ENCODE peak calls at places on chromosomes 5 and 9, in nine cellular contexts. R, X, G, Y, Q, Z, B, P and V are unnamed samples.

GRCh38 chr5:139689631-139690384 is 41.7 kb downstream of the CXXC5 start:
- DNase-seq in R (no peak), X (no peak), G (peak), Y (no peak), Q (no peak), Z (no peak), B (no peak), P (no peak), V (peak)

GRCh38 chr5:102341918-102342317 is 45.8 kb upstream of the SLCO4C1 start:
- DNase-seq in R (no peak), X (no peak), G (no peak), Y (no peak), Q (no peak), Z (no peak), B (no peak), P (no peak), V (peak)

GRCh38 chr5:26492835-26493459 is 545.4 kb downstream of the CDH9 start:
- DNase-seq in R (no peak), X (no peak), G (no peak), Y (no peak), Q (no peak), Z (no peak), B (no peak), P (no peak), V (no peak)

GRCh38 chr5:175873090-175873454 is 1.7 kb downstream of the CPLX2 start:
- DNase-seq in R (no peak), X (no peak), G (peak), Y (no peak), Q (peak), Z (no peak), B (no peak), P (no peak), V (no peak)

GRCh38 chr5:95080456-95080855 is 204.4 kb downstream of the MCTP1 start:
- DNase-seq in R (no peak), X (no peak), G (peak), Y (no peak), Q (no peak), Z (no peak), B (no peak), P (peak), V (peak)

GRCh38 chr5:59039296-59040006 is 456.6 kb downstream of the RAB3C start:
- DNase-seq in R (peak), X (peak), G (peak), Y (peak), Q (peak), Z (peak), B (peak), P (no peak), V (peak)

GRCh38 chr9:69120380-69121154 is 53.5 kb upstream of the TJP2 start:
- DNase-seq in R (no peak), X (no peak), G (peak), Y (peak), Q (no peak), Z (peak), B (no peak), P (no peak), V (no peak)

GRCh38 chr9:107059215-107059614 is 196.2 kb downstream of the ZNF462 start:
- DNase-seq in R (no peak), X (no peak), G (no peak), Y (no peak), Q (no peak), Z (no peak), B (no peak), P (no peak), V (no peak)

GRCh38 chr9:105284463-105284862 is 40.0 kb downstream of the SLC44A1 start:
- DNase-seq in R (no peak), X (no peak), G (no peak), Y (no peak), Q (no peak), Z (no peak), B (no peak), P (no peak), V (no peak)

GRCh38 chr9:4844439-4844838 is 51.7 kb downstream of the RCL1 start:
- DNase-seq in R (no peak), X (no peak), G (no peak), Y (no peak), Q (no peak), Z (no peak), B (no peak), P (no peak), V (no peak)

GRCh38 chr9:95422650-95423049 is 94.1 kb downstream of the PTCH1 start:
- DNase-seq in R (no peak), X (no peak), G (no peak), Y (no peak), Q (no peak), Z (no peak), B (no peak), P (no peak), V (no peak)

GRCh38 chr5:32232441-32233219 is 58.5 kb upstream of the GOLPH3 start:
- DNase-seq in R (peak), X (peak), G (peak), Y (peak), Q (peak), Z (peak), B (peak), P (no peak), V (peak)

GRCh38 chr9:112921549-112921948 is 30.9 kb upstream of the SLC46A2 start:
- DNase-seq in R (peak), X (no peak), G (peak), Y (no peak), Q (no peak), Z (no peak), B (peak), P (no peak), V (peak)

GRCh38 chr5:78659714-78660113 is 11.1 kb upstream of the LHFPL2 start:
- DNase-seq in R (peak), X (no peak), G (peak), Y (no peak), Q (no peak), Z (no peak), B (no peak), P (no peak), V (peak)

GRCh38 chr5:62650197-62650596 is 71.6 kb downstream of the LRRC70 start:
- DNase-seq in R (peak), X (no peak), G (no peak), Y (no peak), Q (no peak), Z (no peak), B (no peak), P (no peak), V (no peak)

GRCh38 chr5:167726641-167727040 is 564.8 kb upstream of the WWC1 start:
- DNase-seq in R (peak), X (no peak), G (no peak), Y (no peak), Q (no peak), Z (no peak), B (no peak), P (no peak), V (no peak)

GRCh38 chr5:76469656-76470290 is 66.7 kb downstream of the IQGAP2 start:
- DNase-seq in R (peak), X (no peak), G (no peak), Y (no peak), Q (no peak), Z (no peak), B (no peak), P (no peak), V (no peak)

GRCh38 chr9:74772126-74772525 is 115.6 kb downstream of the TRPM6 start:
- DNase-seq in R (no peak), X (no peak), G (no peak), Y (no peak), Q (no peak), Z (no peak), B (no peak), P (no peak), V (no peak)

GRCh38 chr5:157603333-157604190 is 28.0 kb upstream of the ADAM19 start:
- DNase-seq in R (peak), X (no peak), G (peak), Y (no peak), Q (no peak), Z (no peak), B (peak), P (peak), V (peak)

GRCh38 chr9:94511134-94511942 is 43.5 kb upstream of the PCAT7 start:
- DNase-seq in R (no peak), X (no peak), G (peak), Y (no peak), Q (no peak), Z (no peak), B (no peak), P (no peak), V (peak)

GRCh38 chr5:59542841-59543825 is 350.4 kb downstream of the PDE4D start:
- DNase-seq in R (peak), X (peak), G (peak), Y (no peak), Q (no peak), Z (no peak), B (no peak), P (peak), V (peak)

GRCh38 chr5:130605200-130605599 is 559.9 kb downstream of the HINT1 start:
- DNase-seq in R (no peak), X (no peak), G (no peak), Y (no peak), Q (no peak), Z (no peak), B (no peak), P (peak), V (no peak)

GRCh38 chr5:31380049-31380448 is 151.8 kb downstream of the DROSHA start:
- DNase-seq in R (no peak), X (no peak), G (no peak), Y (no peak), Q (no peak), Z (no peak), B (no peak), P (no peak), V (no peak)

GRCh38 chr5:41270423-41271251 is 57.3 kb upstream of the C6 start:
- DNase-seq in R (peak), X (no peak), G (peak), Y (no peak), Q (peak), Z (no peak), B (peak), P (peak), V (peak)

GRCh38 chr5:112069329-112069728 is 312.3 kb upstream of the NREP start:
- DNase-seq in R (no peak), X (no peak), G (no peak), Y (no peak), Q (no peak), Z (no peak), B (no peak), P (no peak), V (no peak)

GRCh38 chr5:133861161-133861737 is 107.2 kb downstream of the C5orf15 start:
- DNase-seq in R (no peak), X (no peak), G (no peak), Y (no peak), Q (no peak), Z (no peak), B (no peak), P (no peak), V (no peak)

GRCh38 chr5:180353226-180353962 is at the start of gene GFPT2:
- DNase-seq in R (peak), X (peak), G (peak), Y (peak), Q (peak), Z (peak), B (no peak), P (no peak), V (peak)

GRCh38 chr9:23772384-23772783 is 53.7 kb downstream of the ELAVL2 start:
- DNase-seq in R (no peak), X (no peak), G (no peak), Y (no peak), Q (no peak), Z (no peak), B (no peak), P (no peak), V (no peak)

GRCh38 chr9:135909371-135909770 is 2.0 kb upstream of the CAMSAP1 start:
- DNase-seq in R (no peak), X (no peak), G (no peak), Y (no peak), Q (no peak), Z (no peak), B (no peak), P (no peak), V (no peak)

GRCh38 chr9:134365791-134366222 is 39.6 kb downstream of the RXRA start:
- DNase-seq in R (no peak), X (peak), G (peak), Y (peak), Q (no peak), Z (no peak), B (no peak), P (no peak), V (peak)

GRCh38 chr5:139126711-139127111 is 71.5 kb downstream of the SIL1 start:
- DNase-seq in R (no peak), X (no peak), G (no peak), Y (no peak), Q (no peak), Z (no peak), B (no peak), P (no peak), V (no peak)

GRCh38 chr5:61412344-61412743 is 80.3 kb downstream of the ZSWIM6 start:
- DNase-seq in R (no peak), X (no peak), G (no peak), Y (no peak), Q (no peak), Z (no peak), B (no peak), P (no peak), V (no peak)

GRCh38 chr5:56279291-56279690 is 46.2 kb upstream of the ANKRD55 start:
- DNase-seq in R (no peak), X (no peak), G (no peak), Y (no peak), Q (no peak), Z (no peak), B (no peak), P (no peak), V (no peak)

GRCh38 chr5:159916841-159917761 is 819 bp downstream of the ADRA1B start:
- DNase-seq in R (no peak), X (no peak), G (no peak), Y (no peak), Q (no peak), Z (peak), B (no peak), P (no peak), V (no peak)

GRCh38 chr9:78212868-78213267 is 23.0 kb upstream of the CEP78 start:
- DNase-seq in R (no peak), X (no peak), G (no peak), Y (no peak), Q (no peak), Z (no peak), B (no peak), P (no peak), V (no peak)

GRCh38 chr9:78215706-78216105 is 20.2 kb upstream of the CEP78 start:
- DNase-seq in R (peak), X (no peak), G (peak), Y (no peak), Q (no peak), Z (no peak), B (no peak), P (no peak), V (peak)

GRCh38 chr9:78214492-78214891 is 21.4 kb upstream of the CEP78 start:
- DNase-seq in R (no peak), X (no peak), G (no peak), Y (no peak), Q (no peak), Z (no peak), B (no peak), P (no peak), V (no peak)

GRCh38 chr9:78210841-78211301 is 25.0 kb upstream of the CEP78 start:
- DNase-seq in R (no peak), X (no peak), G (no peak), Y (no peak), Q (no peak), Z (no peak), B (no peak), P (no peak), V (no peak)

DNA sequence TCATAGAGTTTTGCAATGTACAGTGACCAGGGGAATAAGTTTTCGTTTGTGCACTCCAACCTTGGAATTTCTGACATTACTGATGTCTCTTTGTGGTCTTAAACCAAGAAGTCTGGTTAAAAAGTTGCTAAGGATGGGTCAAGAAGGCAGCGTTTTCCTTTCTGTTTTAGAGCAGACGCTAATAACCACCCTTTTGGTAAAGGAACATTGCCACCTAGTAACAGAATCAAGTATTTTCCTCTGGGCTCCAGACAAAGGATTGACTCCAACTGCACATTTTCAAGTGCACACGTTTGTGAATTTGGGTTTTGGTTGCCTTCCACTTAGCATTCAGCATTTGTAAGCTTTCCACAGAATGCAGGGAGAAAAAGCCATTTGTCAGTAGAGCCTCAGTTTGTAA is 22.2 kb upstream of the CEP78 start:
- DNase-seq in R (peak), X (no peak), G (peak), Y (no peak), Q (no peak), Z (no peak), B (no peak), P (no peak), V (peak)
- TF ChIP-seq CTCF in R (peak), X (no peak), G (peak), Y (no peak), Q (peak), Z (peak), B (peak), P (peak), V (peak)

GRCh38 chr5:147796556-147797308 is 14.2 kb upstream of the JAKMIP2 start:
- DNase-seq in R (no peak), X (no peak), G (no peak), Y (no peak), Q (no peak), Z (no peak), B (no peak), P (no peak), V (no peak)

GRCh38 chr5:147803941-147804717 is 21.6 kb upstream of the JAKMIP2 start:
- DNase-seq in R (no peak), X (no peak), G (no peak), Y (no peak), Q (no peak), Z (no peak), B (no peak), P (no peak), V (no peak)

GRCh38 chr5:147805030-147805454 is 22.5 kb upstream of the JAKMIP2 start:
- DNase-seq in R (no peak), X (no peak), G (no peak), Y (no peak), Q (no peak), Z (no peak), B (no peak), P (no peak), V (no peak)

GRCh38 chr5:147801461-147801860 is 18.9 kb upstream of the JAKMIP2 start:
- DNase-seq in R (no peak), X (no peak), G (no peak), Y (no peak), Q (no peak), Z (no peak), B (no peak), P (no peak), V (no peak)
- H3K4me3 ChIP-seq in R (no peak), X (no peak), G (no peak), Y (no peak), Q (no peak), Z (no peak), B (no peak), P (no peak), V (no peak)

DNA sequence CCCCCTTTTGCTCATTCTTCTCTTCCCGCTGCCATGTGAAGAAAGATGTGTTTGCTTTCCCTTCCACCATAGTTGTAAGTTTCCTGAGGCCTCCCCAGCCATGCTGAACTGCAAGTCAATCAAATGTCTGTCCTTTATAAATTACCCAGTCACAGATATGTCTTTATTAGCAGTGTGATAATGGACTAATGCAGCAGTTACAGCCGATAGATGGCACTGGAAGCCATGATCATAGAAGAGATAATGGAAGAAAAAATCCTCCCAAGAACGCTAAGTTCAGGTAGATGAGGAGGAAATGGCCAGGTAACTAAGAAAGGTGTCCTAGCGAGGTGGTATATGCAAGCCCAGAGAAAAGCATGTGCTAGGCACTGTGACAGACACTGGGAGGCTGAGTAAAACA is 51.2 kb downstream of the TNFSF8 start:
- DNase-seq in R (no peak), X (no peak), G (no peak), Y (no peak), Q (no peak), Z (no peak), B (no peak), P (no peak), V (no peak)
- TF ChIP-seq CTCF in R (no peak), X (no peak), G (no peak), Y (peak), Q (no peak), Z (no peak), B (no peak), P (no peak), V (no peak)

GRCh38 chr9:129139233-129139992 is 28.2 kb downstream of the PTPA start:
- DNase-seq in R (peak), X (peak), G (peak), Y (peak), Q (peak), Z (peak), B (peak), P (no peak), V (peak)
- H3K4me3 ChIP-seq in R (peak), X (peak), G (peak), Y (peak), Q (peak), Z (peak), B (peak), P (peak), V (peak)

GRCh38 chr9:98519641-98520040 is 189.1 kb downstream of the GABBR2 start:
- DNase-seq in R (no peak), X (no peak), G (no peak), Y (no peak), Q (no peak), Z (no peak), B (no peak), P (no peak), V (no peak)

GRCh38 chr9:98521141-98521540 is 187.6 kb downstream of the GABBR2 start:
- DNase-seq in R (peak), X (no peak), G (peak), Y (no peak), Q (no peak), Z (peak), B (peak), P (no peak), V (peak)

GRCh38 chr9:98522487-98522886 is 186.2 kb downstream of the GABBR2 start:
- DNase-seq in R (no peak), X (no peak), G (no peak), Y (no peak), Q (no peak), Z (no peak), B (no peak), P (no peak), V (no peak)

GRCh38 chr9:98520221-98520920 is 188.4 kb downstream of the GABBR2 start:
- DNase-seq in R (peak), X (no peak), G (no peak), Y (no peak), Q (no peak), Z (peak), B (no peak), P (no peak), V (peak)

GRCh38 chr9:98523231-98523901 is 185.4 kb downstream of the GABBR2 start:
- DNase-seq in R (no peak), X (no peak), G (peak), Y (no peak), Q (no peak), Z (no peak), B (no peak), P (no peak), V (peak)
- TF ChIP-seq CTCF in R (peak), X (no peak), G (peak), Y (no peak), Q (no peak), Z (no peak), B (peak), P (peak), V (peak)

DNA sequence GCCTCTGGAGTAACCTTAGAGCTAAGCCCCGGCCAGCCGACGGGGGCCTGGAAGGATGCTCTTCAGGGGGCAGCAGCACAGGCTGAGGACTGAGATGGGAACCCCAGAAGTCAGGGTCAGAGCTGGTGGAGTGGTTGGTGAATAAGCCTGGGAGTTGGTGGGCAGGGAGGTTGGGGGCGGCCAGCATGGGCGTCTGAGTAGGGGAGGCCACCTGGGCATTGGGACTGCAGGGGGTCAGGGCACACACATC is 14.4 kb downstream of the NINJ1 start:
- DNase-seq in R (no peak), X (no peak), G (no peak), Y (no peak), Q (no peak), Z (no peak), B (no peak), P (no peak), V (no peak)
- H3K4me3 ChIP-seq in R (no peak), X (no peak), G (no peak), Y (no peak), Q (no peak), Z (no peak), B (no peak), P (no peak), V (no peak)